ENCODE peak calls at places on chromosomes 6 and 20, in six cellular contexts. S is astrocyte; F is fibroblast of the conjunctiva; T is HuH-7; M is activated gamma-delta T cell treated with anti-CD3 and anti-CD28 coated beads, Interleukin-2, amount 50 U/mL, for 16 hours; C is WTC11. V is an unnamed sample.
A peak's percentile ranks its signal among the peaks of the same experiment; 100 is the strongest.

GRCh38 chr20:60780388-60781025 is 471.6 kb upstream of the CDH4 start:
- DNase-seq in S (no peak), T (no peak), C (no peak), M (no peak), F (no peak), V (no peak)

GRCh38 chr20:10922941-10923340 is 249.1 kb upstream of the JAG1 start:
- DNase-seq in S (peak; percentile 95), M (no peak), C (no peak), T (no peak), F (peak; percentile 86), V (no peak)

GRCh38 chr6:42190784-42191183 is 4.0 kb downstream of the GUCA1B start:
- DNase-seq in F (peak; percentile 16), C (no peak), S (peak; percentile 73), M (no peak), T (no peak), V (peak; percentile 94)

GRCh38 chr6:2950713-2951112 is 20.7 kb downstream of the SERPINB6 start:
- DNase-seq in S (no peak), T (no peak), M (no peak), F (no peak), C (no peak), V (no peak)

GRCh38 chr20:45945678-45946148 is 11.2 kb downstream of the PCIF1 start:
- DNase-seq in C (no peak), S (peak; percentile 22), M (no peak), T (no peak), F (no peak), V (no peak)

GRCh38 chr6:41691426-41692079 is 43.9 kb downstream of the TFEB start:
- DNase-seq in F (no peak), M (no peak), S (no peak), C (no peak), T (no peak), V (no peak)

GRCh38 chr20:63941282-63942060 is 14.7 kb downstream of the UCKL1 start:
- DNase-seq in F (no peak), M (peak; percentile 52), S (no peak), T (no peak), C (peak; percentile 81), V (no peak)

GRCh38 chr6:39330057-39330456 is 7.6 kb upstream of the KCNK16 start:
- DNase-seq in F (no peak), M (no peak), C (no peak), T (no peak), S (no peak), V (no peak)

GRCh38 chr6:14396826-14397517 is 279.4 kb downstream of the CD83 start:
- DNase-seq in M (no peak), F (no peak), C (peak; percentile 91), S (peak; percentile 22), T (no peak), V (peak; percentile 28)

GRCh38 chr6:73264446-73264845 is 1.4 kb upstream of the KHDC1 start:
- DNase-seq in C (no peak), M (no peak), F (no peak), S (no peak), T (no peak), V (no peak)

GRCh38 chr6:11120273-11121005 is 8.9 kb upstream of the ERVFRD-1 start:
- DNase-seq in S (peak; percentile 58), T (no peak), C (no peak), M (no peak), F (no peak), V (no peak)

GRCh38 chr6:145711372-145711771 is 23.9 kb downstream of the EPM2A start:
- DNase-seq in C (no peak), S (no peak), M (no peak), F (no peak), T (no peak), V (no peak)

GRCh38 chr6:90500458-90500857 is 86.4 kb downstream of the MAP3K7 start:
- DNase-seq in S (no peak), F (no peak), C (no peak), M (no peak), T (no peak), V (no peak)

GRCh38 chr6:130978660-130979396 is 84.2 kb downstream of the EPB41L2 start:
- DNase-seq in S (no peak), M (no peak), F (no peak), T (no peak), C (no peak), V (no peak)

GRCh38 chr6:157989541-157990289 is 8.1 kb downstream of the SYNJ2 start:
- DNase-seq in T (no peak), F (no peak), C (no peak), S (peak; percentile 62), M (no peak), V (no peak)

GRCh38 chr6:106334646-106335448 is 9.3 kb upstream of the ATG5 start:
- DNase-seq in F (peak; percentile 30), M (peak; percentile 17), S (peak; percentile 12), C (peak; percentile 61), T (peak; percentile 32), V (peak; percentile 56)

GRCh38 chr6:148430897-148431296 is 88.3 kb downstream of the SASH1 start:
- DNase-seq in M (no peak), F (no peak), S (no peak), T (no peak), C (no peak), V (no peak)

GRCh38 chr20:61980647-61981583 is 84.8 kb downstream of the TAF4 start:
- DNase-seq in S (no peak), C (peak; percentile 76), T (peak; percentile 91), M (no peak), F (no peak), V (no peak)

GRCh38 chr6:106981901-106982300 is 7.4 kb upstream of the CD24 start:
- DNase-seq in F (peak; percentile 64), M (no peak), T (no peak), S (no peak), C (no peak), V (no peak)

GRCh38 chr6:108966855-108967755 is 118.9 kb downstream of the ARMC2 start:
- DNase-seq in S (peak; percentile 51), F (no peak), M (peak; percentile 7), T (no peak), C (peak; percentile 47), V (peak; percentile 17)

GRCh38 chr6:146785001-146785585 is 186.3 kb downstream of the ADGB start:
- DNase-seq in F (peak; percentile 17), M (no peak), C (no peak), T (no peak), S (peak; percentile 6), V (peak; percentile 37)

GRCh38 chr20:53655909-53656652 is 62.4 kb upstream of the ZNF217 start:
- DNase-seq in T (no peak), C (no peak), S (peak; percentile 52), M (no peak), F (no peak), V (no peak)

GRCh38 chr6:3247255-3248146 is 11.2 kb upstream of the PSMG4 start:
- DNase-seq in S (peak; percentile 97), F (peak; percentile 70), M (no peak), C (peak; percentile 52), T (no peak), V (no peak)